ENCODE peak calls at places on chromosomes 16 and 17, in five cellular contexts. G is mucosa of descending colon, V is RWPE2, C is gastrocnemius medialis, I is pancreas. M is an unnamed sample.

GRCh38 chr16:53945996-53946395 is 242.0 kb downstream of the FTO start:
- ATAC-seq in G (peak; percentile 80), V (no peak), C (peak; percentile 81), I (peak; percentile 84), M (no peak)

GRCh38 chr17:15260376-15261062 is 4.6 kb downstream of the PMP22 start:
- ATAC-seq in G (peak; percentile 75), V (peak; percentile 70), C (peak; percentile 40), I (peak; percentile 82), M (peak; percentile 74)

GRCh38 chr17:64128787-64129514 is 993 bp downstream of the ERN1 start:
- ATAC-seq in G (peak; percentile 43), V (peak; percentile 8), C (peak; percentile 21), I (peak; percentile 32), M (no peak)

GRCh38 chr16:55955439-55955838 is 80.3 kb upstream of the CES5A start:
- ATAC-seq in G (no peak), V (no peak), C (no peak), I (no peak), M (no peak)

GRCh38 chr16:58186176-58186944 is 11.5 kb downstream of the CSNK2A2 start:
- ATAC-seq in G (no peak), V (no peak), C (no peak), I (no peak), M (no peak)

GRCh38 chr17:81635973-81636504 is 873 bp downstream of the NPLOC4 start:
- ATAC-seq in G (no peak), V (peak; percentile 61), C (peak; percentile 64), I (peak; percentile 38), M (no peak)

GRCh38 chr17:17810374-17811248 is 26.2 kb downstream of the SREBF1 start:
- ATAC-seq in G (no peak), V (no peak), C (no peak), I (no peak), M (peak; percentile 27)

GRCh38 chr17:79126139-79126538 is 51.5 kb downstream of the ENGASE start:
- ATAC-seq in G (peak; percentile 27), V (peak; percentile 32), C (no peak), I (no peak), M (no peak)

GRCh38 chr16:12489362-12489761 is 314.3 kb downstream of the CPPED1 start:
- ATAC-seq in G (no peak), V (no peak), C (no peak), I (no peak), M (no peak)

GRCh38 chr16:72812651-72813050 is 235.3 kb downstream of the ZFHX3 start:
- ATAC-seq in G (no peak), V (no peak), C (no peak), I (no peak), M (no peak)

GRCh38 chr17:75521951-75522727 is 3.4 kb upstream of the LLGL2 start:
- ATAC-seq in G (no peak), V (no peak), C (no peak), I (no peak), M (no peak)

GRCh38 chr17:34389343-34389742 is 26.3 kb upstream of the CCL1 start:
- ATAC-seq in G (no peak), V (no peak), C (no peak), I (no peak), M (no peak)

GRCh38 chr17:14123579-14124278 is 54.4 kb downstream of the COX10 start:
- ATAC-seq in G (peak; percentile 18), V (no peak), C (peak; percentile 90), I (no peak), M (no peak)

GRCh38 chr17:56870163-56870651 is 36.3 kb downstream of the DGKE start:
- ATAC-seq in G (no peak), V (no peak), C (no peak), I (no peak), M (no peak)

GRCh38 chr17:38464723-38465419 is 36.6 kb downstream of the ARHGAP23 start:
- ATAC-seq in G (peak; percentile 74), V (peak; percentile 86), C (peak; percentile 66), I (peak; percentile 64), M (peak; percentile 92)

GRCh38 chr16:26672206-26672605 is 394.5 kb upstream of the C16orf82 start:
- ATAC-seq in G (no peak), V (no peak), C (no peak), I (no peak), M (no peak)

GRCh38 chr16:75203106-75203505 is 3.9 kb downstream of the CTRB2 start:
- ATAC-seq in G (no peak), V (no peak), C (no peak), I (no peak), M (no peak)

GRCh38 chr17:36525888-36526287 is 8.8 kb downstream of the MYO19 start:
- ATAC-seq in G (no peak), V (no peak), C (no peak), I (no peak), M (no peak)

GRCh38 chr16:66728804-66729203 is 22.6 kb downstream of the DYNC1LI2 start:
- ATAC-seq in G (no peak), V (peak; percentile 10), C (no peak), I (peak; percentile 27), M (no peak)

GRCh38 chr16:87705780-87706277 is 60.0 kb downstream of the KLHDC4 start:
- ATAC-seq in G (no peak), V (no peak), C (no peak), I (peak; percentile 44), M (no peak)

GRCh38 chr17:60135951-60136666 is 13.7 kb upstream of the CA4 start:
- ATAC-seq in G (no peak), V (no peak), C (peak; percentile 5), I (no peak), M (no peak)

GRCh38 chr16:73011926-73012325 is 36.0 kb downstream of the ZFHX3 start:
- ATAC-seq in G (no peak), V (no peak), C (peak; percentile 87), I (no peak), M (no peak)

GRCh38 chr16:57999971-58000705 is at the start of gene ZNF319:
- ATAC-seq in G (peak; percentile 16), V (no peak), C (peak; percentile 45), I (no peak), M (peak; percentile 19)

GRCh38 chr17:19771971-19772630 is 24.0 kb upstream of the ALDH3A1 start:
- ATAC-seq in G (peak; percentile 51), V (no peak), C (no peak), I (no peak), M (no peak)

GRCh38 chr17:76659928-76660614 is 16.5 kb upstream of the ST6GALNAC1 start:
- ATAC-seq in G (peak; percentile 87), V (no peak), C (no peak), I (peak; percentile 85), M (no peak)

GRCh38 chr17:51901242-51901641 is 257.3 kb downstream of the CA10 start:
- ATAC-seq in G (no peak), V (no peak), C (no peak), I (no peak), M (no peak)

GRCh38 chr17:50841277-50841948 is 6.0 kb downstream of the WFIKKN2 start:
- ATAC-seq in G (no peak), V (peak; percentile 3), C (no peak), I (no peak), M (no peak)

GRCh38 chr17:3729881-3730280 is 6.2 kb downstream of the HASPIN start:
- ATAC-seq in G (peak; percentile 73), V (no peak), C (no peak), I (no peak), M (no peak)

GRCh38 chr17:3723188-3723555 is 531 bp upstream of the HASPIN start:
- ATAC-seq in G (no peak), V (no peak), C (peak; percentile 28), I (no peak), M (no peak)

GRCh38 chr17:3723556-3724372 is at the start of gene HASPIN:
- ATAC-seq in G (peak; percentile 96), V (peak; percentile 70), C (peak; percentile 89), I (peak; percentile 100), M (peak; percentile 92)

GRCh38 chr17:3724373-3725077 is 822 bp downstream of the HASPIN start:
- ATAC-seq in G (no peak), V (no peak), C (no peak), I (peak; percentile 2), M (no peak)

GRCh38 chr17:3727041-3727440 is 3.3 kb downstream of the HASPIN start:
- ATAC-seq in G (no peak), V (no peak), C (no peak), I (no peak), M (no peak)
- H3K4me3 ChIP-seq in G (no peak overlapping the region), V (no peak overlapping the region), C (no peak overlapping the region), I (no peak overlapping the region), M (no peak overlapping the region)

DNA sequence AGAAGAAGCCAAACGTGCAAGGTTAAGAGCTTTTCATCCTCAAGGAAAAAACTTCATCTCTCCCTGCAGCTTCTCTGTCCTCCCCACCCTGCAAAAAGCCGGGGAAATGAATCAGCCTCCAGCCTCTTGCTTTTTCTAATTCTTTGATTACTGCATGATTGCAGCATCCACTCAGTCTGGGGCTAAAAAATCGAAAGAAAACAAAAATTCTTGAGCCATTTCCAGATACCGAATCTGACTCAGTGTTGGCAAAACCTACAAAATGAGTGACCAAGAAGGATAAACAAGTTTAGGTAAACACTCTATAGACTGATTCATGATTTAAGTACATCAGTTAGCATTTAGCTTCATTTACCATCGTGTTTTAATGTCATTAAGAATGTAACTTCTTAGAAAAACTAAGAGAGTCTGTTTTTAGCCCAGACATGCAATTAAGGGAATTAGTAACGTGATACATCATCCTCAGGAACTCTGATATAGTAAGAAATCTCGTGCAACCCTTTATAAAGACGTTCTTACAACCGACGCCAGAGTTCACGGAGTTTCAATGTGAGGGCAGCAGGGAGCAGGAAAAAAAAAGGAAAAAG is 287.3 kb upstream of the FOXF1 start:
- ATAC-seq in G (peak; percentile 48), V (peak; percentile 61), C (no peak), I (no peak), M (peak; percentile 53)
- H3K4me3 ChIP-seq in G (no peak overlapping the region), V (no peak overlapping the region), C (no peak overlapping the region), I (no peak overlapping the region), M (no peak overlapping the region)

GRCh38 chr16:4117250-4117578 is 972 bp upstream of the ADCY9 start:
- ATAC-seq in G (no peak), V (no peak), C (no peak), I (no peak), M (no peak)

GRCh38 chr16:4116328-4117249 is at the start of gene ADCY9:
- ATAC-seq in G (peak; percentile 89), V (peak; percentile 46), C (peak; percentile 63), I (peak; percentile 76), M (peak; percentile 91)

GRCh38 chr16:4115209-4115940 is 867 bp downstream of the ADCY9 start:
- ATAC-seq in G (peak; percentile 44), V (peak; percentile 70), C (peak; percentile 49), I (peak; percentile 39), M (peak; percentile 48)

GRCh38 chr16:4114257-4115208 is 1.7 kb downstream of the ADCY9 start:
- ATAC-seq in G (no peak), V (no peak), C (no peak), I (no peak), M (no peak)

GRCh38 chr16:4115941-4116327 is 308 bp downstream of the ADCY9 start:
- ATAC-seq in G (no peak), V (no peak), C (peak; percentile 31), I (no peak), M (peak; percentile 40)
- H3K4me3 ChIP-seq in G (peak overlapping the region; percentile 34), V (peak overlapping the region; percentile 90), C (peak overlapping the region; percentile 82), I (peak overlapping the region; percentile 76), M (peak overlapping the region; percentile 60)

GRCh38 chr16:82735176-82735575 is 108.4 kb downstream of the CDH13 start:
- ATAC-seq in G (no peak), V (no peak), C (peak; percentile 97), I (no peak), M (no peak)
- H3K4me3 ChIP-seq in G (no peak overlapping the region), V (no peak overlapping the region), C (no peak overlapping the region), I (no peak overlapping the region), M (no peak overlapping the region)

GRCh38 chr16:30744146-30744545 is 4.1 kb upstream of the PHKG2 start:
- ATAC-seq in G (no peak), V (no peak), C (no peak), I (no peak), M (no peak)
- H3K4me3 ChIP-seq in G (no peak overlapping the region), V (no peak overlapping the region), C (no peak overlapping the region), I (no peak overlapping the region), M (no peak overlapping the region)